ENCODE peak calls at places on chromosome 13, in nine cellular contexts. Y, M, A, O, Q, C, D, W and H are unnamed samples.

GRCh38 chr13:83980322-83980721 is 98.0 kb upstream of the SLITRK1 start:
- DNase-seq in Y (no peak), M (no peak), A (no peak), O (no peak), Q (no peak), C (no peak), D (no peak), W (no peak), H (no peak)

GRCh38 chr13:21583496-21583895 is 20.5 kb downstream of the MICU2 start:
- DNase-seq in Y (no peak), M (no peak), A (no peak), O (no peak), Q (no peak), C (no peak), D (no peak), W (no peak), H (no peak)

GRCh38 chr13:75830842-75831241 is 194.7 kb downstream of the LMO7 start:
- DNase-seq in Y (no peak), M (no peak), A (no peak), O (no peak), Q (no peak), C (no peak), D (no peak), W (no peak), H (no peak)

GRCh38 chr13:44713793-44714469 is 137.8 kb upstream of the TSC22D1 start:
- DNase-seq in Y (no peak), M (no peak), A (no peak), O (no peak), Q (peak; percentile 95), C (no peak), D (no peak), W (no peak), H (no peak)

GRCh38 chr13:59340151-59340550 is 823.6 kb downstream of the DIAPH3 start:
- DNase-seq in Y (no peak), M (no peak), A (no peak), O (no peak), Q (no peak), C (no peak), D (no peak), W (no peak), H (no peak)

GRCh38 chr13:51619614-51620013 is 35.4 kb downstream of the WDFY2 start:
- DNase-seq in Y (no peak), M (no peak), A (no peak), O (no peak), Q (no peak), C (no peak), D (no peak), W (no peak), H (no peak)

GRCh38 chr13:41075034-41075433 is 13.7 kb downstream of the WBP4 start:
- DNase-seq in Y (no peak), M (no peak), A (peak; percentile 17), O (no peak), Q (peak; percentile 42), C (peak; percentile 62), D (no peak), W (no peak), H (no peak)

GRCh38 chr13:79222427-79223205 is 183.4 kb downstream of the RBM26 start:
- DNase-seq in Y (no peak), M (no peak), A (no peak), O (no peak), Q (no peak), C (no peak), D (no peak), W (no peak), H (no peak)

GRCh38 chr13:32381539-32381938 is 46.4 kb downstream of the N4BP2L1 start:
- DNase-seq in Y (no peak), M (no peak), A (no peak), O (no peak), Q (peak; percentile 8), C (peak; percentile 4), D (no peak), W (no peak), H (no peak)

GRCh38 chr13:75050419-75051066 is 431.4 kb downstream of the TBC1D4 start:
- DNase-seq in Y (no peak), M (no peak), A (no peak), O (no peak), Q (peak; percentile 51), C (no peak), D (no peak), W (no peak), H (no peak)

GRCh38 chr13:43061496-43062280 is 38.3 kb downstream of the DNAJC15 start:
- DNase-seq in Y (no peak), M (no peak), A (no peak), O (no peak), Q (no peak), C (no peak), D (no peak), W (no peak), H (no peak)

GRCh38 chr13:33806470-33807248 is 11.3 kb upstream of the RFC3 start:
- DNase-seq in Y (no peak), M (no peak), A (no peak), O (no peak), Q (no peak), C (peak; percentile 38), D (no peak), W (no peak), H (no peak)

GRCh38 chr13:27005556-27005955 is 166.1 kb downstream of the USP12 start:
- DNase-seq in Y (no peak), M (no peak), A (no peak), O (no peak), Q (no peak), C (no peak), D (no peak), W (no peak), H (no peak)

GRCh38 chr13:34086281-34086680 is 268.3 kb downstream of the RFC3 start:
- DNase-seq in Y (no peak), M (no peak), A (no peak), O (no peak), Q (no peak), C (no peak), D (no peak), W (no peak), H (no peak)

GRCh38 chr13:71309905-71310304 is 557.1 kb downstream of the DACH1 start:
- DNase-seq in Y (no peak), M (no peak), A (no peak), O (no peak), Q (no peak), C (no peak), D (no peak), W (no peak), H (no peak)

GRCh38 chr13:95614641-95615245 is 29.8 kb downstream of the DZIP1 start:
- DNase-seq in Y (no peak), M (no peak), A (no peak), O (no peak), Q (no peak), C (no peak), D (no peak), W (no peak), H (no peak)

GRCh38 chr13:114053026-114053425 is 79.2 kb upstream of the C13orf46 start:
- DNase-seq in Y (no peak), M (no peak), A (no peak), O (no peak), Q (no peak), C (no peak), D (no peak), W (no peak), H (no peak)

GRCh38 chr13:91813255-91813654 is 414.8 kb downstream of the GPC5 start:
- DNase-seq in Y (no peak), M (no peak), A (no peak), O (no peak), Q (no peak), C (no peak), D (no peak), W (no peak), H (no peak)

GRCh38 chr13:22325761-22326160 is 654.9 kb downstream of the FGF9 start:
- DNase-seq in Y (no peak), M (no peak), A (no peak), O (no peak), Q (no peak), C (no peak), D (no peak), W (no peak), H (no peak)

GRCh38 chr13:85586422-85586831 is 212.8 kb downstream of the SLITRK6 start:
- DNase-seq in Y (no peak), M (no peak), A (no peak), O (no peak), Q (no peak), C (no peak), D (no peak), W (no peak), H (no peak)

GRCh38 chr13:23322353-23323336 is 110.9 kb downstream of the SACS start:
- DNase-seq in Y (no peak), M (no peak), A (no peak), O (no peak), Q (no peak), C (no peak), D (peak; percentile 19), W (no peak), H (no peak)

GRCh38 chr13:59873856-59874255 is 289.9 kb downstream of the DIAPH3 start:
- DNase-seq in Y (no peak), M (no peak), A (no peak), O (no peak), Q (no peak), C (no peak), D (no peak), W (no peak), H (no peak)

GRCh38 chr13:80783926-80784325 is 443.0 kb upstream of the SPRY2 start:
- DNase-seq in Y (no peak), M (no peak), A (no peak), O (no peak), Q (peak; percentile 48), C (no peak), D (no peak), W (no peak), H (no peak)

GRCh38 chr13:75264611-75265010 is 217.4 kb downstream of the TBC1D4 start:
- DNase-seq in Y (no peak), M (no peak), A (no peak), O (no peak), Q (peak; percentile 38), C (no peak), D (no peak), W (no peak), H (no peak)

GRCh38 chr13:29835280-29836061 is 14.9 kb downstream of the UBL3 start:
- DNase-seq in Y (no peak), M (no peak), A (no peak), O (no peak), Q (no peak), C (no peak), D (no peak), W (no peak), H (no peak)

GRCh38 chr13:110455941-110456340 is 105.6 kb downstream of the RAB20 start:
- DNase-seq in Y (peak; percentile 78), M (peak; percentile 30), A (peak; percentile 62), O (peak; percentile 93), Q (peak; percentile 77), C (peak; percentile 81), D (peak; percentile 74), W (peak; percentile 79), H (no peak)

GRCh38 chr13:38366954-38367645 is 17.4 kb downstream of the UFM1 start:
- DNase-seq in Y (no peak), M (no peak), A (no peak), O (no peak), Q (no peak), C (no peak), D (no peak), W (no peak), H (no peak)

GRCh38 chr13:91292630-91293221 is 54.8 kb upstream of the MIR17HG start:
- DNase-seq in Y (no peak), M (no peak), A (no peak), O (no peak), Q (no peak), C (no peak), D (no peak), W (no peak), H (no peak)

GRCh38 chr13:97141564-97142005 is 80.5 kb upstream of the MBNL2 start:
- DNase-seq in Y (no peak), M (no peak), A (no peak), O (peak; percentile 87), Q (peak; percentile 87), C (no peak), D (peak; percentile 38), W (no peak), H (no peak)

GRCh38 chr13:75226755-75227435 is 255.1 kb downstream of the TBC1D4 start:
- DNase-seq in Y (no peak), M (no peak), A (no peak), O (no peak), Q (peak; percentile 87), C (no peak), D (no peak), W (no peak), H (no peak)

GRCh38 chr13:38954291-38954690 is 36.3 kb downstream of the STOML3 start:
- DNase-seq in Y (no peak), M (no peak), A (no peak), O (no peak), Q (no peak), C (no peak), D (no peak), W (no peak), H (no peak)